ENCODE peak calls at places on chromosome 1, in seven cellular contexts. Z, X, M, O, N, W and C are unnamed samples.

GRCh38 chr1:208002672-208003071 is 91.7 kb upstream of the CD34 start:
- DNase-seq in Z (no peak), X (no peak), M (peak; percentile 26), O (no peak), N (no peak), W (no peak), C (no peak)

GRCh38 chr1:181676269-181676668 is 193.0 kb downstream of the CACNA1E start:
- DNase-seq in Z (no peak), X (no peak), M (peak; percentile 71), O (peak; percentile 1), N (peak; percentile 13), W (no peak), C (no peak)

GRCh38 chr1:153633161-153633746 is 612 bp upstream of the CHTOP start:
- DNase-seq in Z (no peak), X (no peak), M (no peak), O (no peak), N (no peak), W (no peak), C (no peak)

GRCh38 chr1:98264727-98265126 is 343.9 kb upstream of the DPYD start:
- DNase-seq in Z (no peak), X (no peak), M (no peak), O (no peak), N (no peak), W (no peak), C (no peak)

GRCh38 chr1:236841341-236841740 is 46.2 kb downstream of the MTR start:
- DNase-seq in Z (no peak), X (no peak), M (no peak), O (no peak), N (no peak), W (no peak), C (no peak)

GRCh38 chr1:172144445-172145060 is 275.9 kb upstream of the C1orf105 start:
- DNase-seq in Z (peak; percentile 61), X (peak; percentile 90), M (no peak), O (peak; percentile 99), N (no peak), W (peak; percentile 81), C (no peak)

GRCh38 chr1:183622884-183623785 is 12.4 kb downstream of the ARPC5 start:
- DNase-seq in Z (no peak), X (no peak), M (peak; percentile 82), O (peak; percentile 70), N (peak; percentile 51), W (peak; percentile 34), C (peak; percentile 68)

GRCh38 chr1:89489037-89489729 is 35.4 kb upstream of the LRRC8B start:
- DNase-seq in Z (no peak), X (no peak), M (no peak), O (peak; percentile 68), N (no peak), W (peak; percentile 51), C (no peak)

GRCh38 chr1:29682918-29683314 is 446.6 kb downstream of the PTPRU start:
- DNase-seq in Z (peak; percentile 39), X (no peak), M (peak; percentile 46), O (peak; percentile 18), N (no peak), W (peak; percentile 43), C (no peak)

GRCh38 chr1:223702735-223703667 is 9.3 kb upstream of the CAPN2 start:
- DNase-seq in Z (no peak), X (no peak), M (peak; percentile 59), O (no peak), N (no peak), W (peak; percentile 66), C (no peak)

GRCh38 chr1:42340093-42340492 is 5.1 kb upstream of the FOXJ3 start:
- DNase-seq in Z (no peak), X (no peak), M (no peak), O (no peak), N (no peak), W (no peak), C (no peak)

GRCh38 chr1:230291731-230292620 is 134.2 kb downstream of the PGBD5 start:
- DNase-seq in Z (peak; percentile 48), X (no peak), M (no peak), O (no peak), N (no peak), W (no peak), C (no peak)

GRCh38 chr1:91778964-91779363 is 107.0 kb downstream of the TGFBR3 start:
- DNase-seq in Z (no peak), X (no peak), M (no peak), O (no peak), N (no peak), W (no peak), C (peak; percentile 47)

GRCh38 chr1:205259361-205259832 is 31.7 kb downstream of the TMCC2 start:
- DNase-seq in Z (no peak), X (no peak), M (no peak), O (peak; percentile 45), N (no peak), W (no peak), C (no peak)

GRCh38 chr1:213409208-213409631 is 358.2 kb downstream of the RPS6KC1 start:
- DNase-seq in Z (no peak), X (no peak), M (peak; percentile 20), O (no peak), N (no peak), W (no peak), C (no peak)

DNA sequence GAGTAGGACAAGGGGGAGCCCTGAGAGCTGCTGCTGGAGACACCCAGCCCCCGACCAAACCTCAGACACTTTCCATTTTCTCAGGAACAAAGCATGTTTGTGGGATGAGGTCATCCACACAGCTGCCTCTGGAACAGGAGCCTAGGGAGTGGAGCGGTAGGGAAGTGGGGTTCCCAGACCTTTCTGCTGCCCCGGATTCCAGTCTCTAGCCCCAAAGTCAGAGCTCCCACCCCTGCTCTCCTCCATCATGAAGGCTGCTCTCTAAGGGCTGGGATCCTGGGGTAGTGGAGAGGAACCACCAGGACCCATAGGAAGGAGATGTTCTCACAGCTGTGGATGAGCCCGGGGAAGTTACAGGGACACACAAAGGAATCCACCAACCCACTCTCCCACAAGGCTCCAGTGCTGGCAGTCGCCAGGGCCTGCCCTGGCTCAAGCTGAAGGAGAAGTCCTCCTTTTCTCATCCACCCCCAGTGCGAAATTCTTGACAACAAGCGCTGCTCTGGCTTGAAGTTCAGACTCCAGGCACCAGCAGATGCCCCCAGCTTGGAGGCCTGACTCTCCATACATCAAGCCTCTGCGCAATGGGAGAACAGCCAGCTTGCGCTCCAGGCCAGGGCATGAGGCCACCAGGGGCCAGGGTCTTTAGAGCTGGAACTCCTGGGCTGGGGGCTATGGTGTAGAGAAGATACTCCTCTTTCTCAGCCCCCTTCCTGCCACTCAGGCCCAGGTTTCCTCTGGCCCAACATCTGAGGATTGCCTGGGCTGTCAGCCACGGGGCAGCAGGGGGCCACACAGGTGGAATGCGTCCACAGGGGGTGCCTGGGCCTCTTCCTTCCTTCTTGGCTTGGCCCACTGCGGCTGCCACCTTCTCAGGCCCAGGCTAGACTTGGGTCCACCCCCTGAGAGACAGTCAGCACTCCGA is 4.5 kb downstream of the FHL3 start:
- DNase-seq in Z (no peak), X (peak; percentile 68), M (peak; percentile 87), O (peak; percentile 87), N (no peak), W (peak; percentile 89), C (no peak)
- H3K4me3 ChIP-seq in Z (no peak overlapping the region), X (no peak overlapping the region), M (peak overlapping the region; percentile 56), O (no peak overlapping the region), N (peak overlapping the region; percentile 17), W (peak overlapping the region; percentile 32), C (no peak overlapping the region)

GRCh38 chr1:160540859-160541233 is 17.8 kb upstream of the SLAMF6 start:
- DNase-seq in Z (no peak), X (no peak), M (no peak), O (no peak), N (no peak), W (no peak), C (no peak)
- H3K4me1 ChIP-seq in Z (peaks cover 8% of the 10 kb centered on the region), X (no peaks in the 10 kb centered on the region), M (peaks cover 4% of the 10 kb centered on the region), O (peaks cover 17% of the 10 kb centered on the region), N (no peaks in the 10 kb centered on the region), W (no peaks in the 10 kb centered on the region), C (no peaks in the 10 kb centered on the region)

GRCh38 chr1:152067150-152067549 is 21.7 kb downstream of the TCHHL1 start:
- DNase-seq in Z (no peak), X (no peak), M (no peak), O (no peak), N (no peak), W (no peak), C (no peak)

GRCh38 chr1:152067929-152068328 is 20.9 kb downstream of the TCHHL1 start:
- DNase-seq in Z (no peak), X (no peak), M (no peak), O (no peak), N (no peak), W (no peak), C (no peak)

DNA sequence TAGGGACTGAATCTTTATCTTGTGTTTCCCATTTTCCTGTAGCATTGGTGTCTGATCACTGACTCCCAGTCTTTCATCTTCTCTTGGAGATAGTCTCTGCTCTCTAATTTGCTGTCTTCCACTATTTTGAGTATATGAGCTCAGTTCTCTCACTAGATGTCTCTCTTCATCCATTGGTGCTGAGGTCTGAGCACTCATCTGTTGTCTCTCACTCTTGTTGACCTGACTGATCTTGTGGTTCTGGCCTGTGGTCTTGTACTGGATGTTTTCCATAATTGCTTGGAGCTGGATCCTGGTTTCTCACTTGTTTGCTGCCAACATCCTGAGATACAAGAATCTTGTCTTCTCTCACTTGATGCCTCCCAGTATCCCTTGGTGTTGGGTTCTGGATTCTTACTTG is 25.1 kb upstream of the S100A11 start:
- DNase-seq in Z (no peak), X (no peak), M (no peak), O (no peak), N (no peak), W (no peak), C (no peak)
- H3K27me3 ChIP-seq in Z (peaks cover 15% of the 10 kb centered on the region), X (no peaks in the 10 kb centered on the region), M (peaks cover 8% of the 10 kb centered on the region), O (no peaks in the 10 kb centered on the region), N (peaks cover 45% of the 10 kb centered on the region), W (peaks cover 16% of the 10 kb centered on the region), C (peaks cover 11% of the 10 kb centered on the region)

GRCh38 chr1:32200226-32201010 is at the start of gene CCDC28B:
- DNase-seq in Z (peak; percentile 72), X (peak; percentile 78), M (peak; percentile 89), O (peak; percentile 70), N (no peak), W (peak; percentile 57), C (peak; percentile 84)

GRCh38 chr1:32199717-32200072 is 700 bp upstream of the CCDC28B start:
- DNase-seq in Z (no peak), X (peak; percentile 61), M (no peak), O (no peak), N (no peak), W (no peak), C (no peak)

GRCh38 chr1:32198237-32199042 is 2.0 kb upstream of the CCDC28B start:
- DNase-seq in Z (no peak), X (no peak), M (no peak), O (no peak), N (no peak), W (no peak), C (no peak)

GRCh38 chr1:32197837-32198236 is 2.6 kb upstream of the CCDC28B start:
- DNase-seq in Z (no peak), X (no peak), M (no peak), O (no peak), N (no peak), W (no peak), C (no peak)

DNA sequence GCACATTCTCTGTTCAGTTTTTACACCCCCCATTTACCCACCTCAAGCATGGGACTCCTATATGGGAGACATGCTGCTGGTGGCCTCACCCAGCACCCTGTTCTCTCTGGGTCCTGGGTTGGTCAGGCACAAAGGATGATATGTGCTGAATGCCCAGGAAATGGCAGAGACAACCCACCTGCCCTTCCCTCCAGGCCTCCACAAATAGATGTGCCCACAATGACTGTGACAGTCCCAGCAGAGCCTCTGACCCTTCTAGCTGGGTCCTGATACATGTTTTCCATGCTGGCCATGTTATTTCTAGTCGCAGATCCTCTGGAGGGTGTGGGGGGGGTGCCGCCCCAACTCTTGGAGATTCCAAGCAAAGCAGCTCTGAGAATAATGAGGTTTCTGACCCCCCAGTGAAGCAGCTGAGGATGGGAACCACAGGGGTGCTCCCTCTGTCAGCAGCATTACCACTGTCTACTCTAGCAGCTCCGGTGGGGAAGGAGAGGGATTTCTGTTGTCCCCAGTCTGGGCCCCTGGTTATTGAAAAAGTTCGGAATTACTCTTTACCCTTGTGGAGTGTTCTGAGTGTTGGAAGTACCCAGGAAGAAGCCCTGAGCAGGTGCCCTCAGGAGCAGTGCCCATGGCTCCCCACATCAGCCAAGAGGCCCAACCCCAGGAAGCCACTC is 1.2 kb upstream of the CCDC28B start:
- DNase-seq in Z (no peak), X (no peak), M (no peak), O (no peak), N (no peak), W (no peak), C (no peak)
- H3K4me3 ChIP-seq in Z (no peak overlapping the region), X (no peak overlapping the region), M (no peak overlapping the region), O (no peak overlapping the region), N (no peak overlapping the region), W (no peak overlapping the region), C (no peak overlapping the region)